ENCODE peak calls at places on chromosomes 16 and 17, in ten cellular contexts. K, Z, C, N, P, Y, B, X, V and A are unnamed samples.

GRCh38 chr16:81201267-81201666 is 37.2 kb upstream of the BCO1 start:
- DNase-seq in K (no peak), Z (no peak), C (no peak), N (no peak), P (no peak), Y (no peak), B (no peak), X (no peak), V (peak; percentile 18), A (no peak)

GRCh38 chr16:81997738-81998137 is 13.5 kb downstream of the SDR42E1 start:
- DNase-seq in K (peak; percentile 45), Z (no peak), C (no peak), N (no peak), P (no peak), Y (peak; percentile 92), B (peak; percentile 69), X (peak; percentile 11), V (peak; percentile 76), A (no peak)

GRCh38 chr16:17037499-17037898 is 433.3 kb downstream of the XYLT1 start:
- DNase-seq in K (no peak), Z (no peak), C (no peak), N (no peak), P (no peak), Y (no peak), B (no peak), X (no peak), V (no peak), A (no peak)

GRCh38 chr16:65697061-65697460 is 575.2 kb upstream of the CDH11 start:
- DNase-seq in K (no peak), Z (no peak), C (no peak), N (no peak), P (no peak), Y (no peak), B (no peak), X (no peak), V (no peak), A (no peak)

GRCh38 chr17:214881-215331 is 33.5 kb upstream of the DOC2B start:
- DNase-seq in K (no peak), Z (no peak), C (peak; percentile 11), N (no peak), P (no peak), Y (no peak), B (no peak), X (no peak), V (no peak), A (no peak)

GRCh38 chr17:29892201-29892600 is 37.8 kb downstream of the SSH2 start:
- DNase-seq in K (no peak), Z (no peak), C (no peak), N (no peak), P (no peak), Y (no peak), B (no peak), X (no peak), V (no peak), A (no peak)

GRCh38 chr17:37239690-37240344 is 136.0 kb upstream of the C17orf78 start:
- DNase-seq in K (no peak), Z (no peak), C (no peak), N (no peak), P (no peak), Y (peak; percentile 54), B (no peak), X (no peak), V (peak; percentile 15), A (no peak)

GRCh38 chr16:5621826-5622225 is 524.2 kb upstream of the EEF2KMT start:
- DNase-seq in K (no peak), Z (no peak), C (no peak), N (no peak), P (no peak), Y (no peak), B (no peak), X (no peak), V (no peak), A (no peak)

GRCh38 chr17:82400830-82401229 is 17.3 kb upstream of the HEXD start:
- DNase-seq in K (no peak), Z (peak; percentile 11), C (no peak), N (no peak), P (peak; percentile 73), Y (peak; percentile 55), B (no peak), X (no peak), V (no peak), A (no peak)

GRCh38 chr16:1539720-1540555 is 6.5 kb downstream of the TMEM204 start:
- DNase-seq in K (no peak), Z (no peak), C (no peak), N (no peak), P (no peak), Y (no peak), B (no peak), X (no peak), V (no peak), A (no peak)

GRCh38 chr16:66240088-66240487 is 126.4 kb upstream of the CDH5 start:
- DNase-seq in K (no peak), Z (no peak), C (no peak), N (no peak), P (no peak), Y (no peak), B (no peak), X (no peak), V (no peak), A (no peak)

GRCh38 chr17:64022631-64023063 is 2.2 kb upstream of the ICAM2 start:
- DNase-seq in K (no peak), Z (no peak), C (peak; percentile 45), N (no peak), P (no peak), Y (no peak), B (no peak), X (no peak), V (no peak), A (peak; percentile 37)

GRCh38 chr16:11396241-11397048 is 51.2 kb downstream of the RMI2 start:
- DNase-seq in K (peak; percentile 76), Z (peak; percentile 46), C (peak; percentile 78), N (no peak), P (peak; percentile 55), Y (peak; percentile 59), B (peak; percentile 39), X (peak; percentile 27), V (peak; percentile 59), A (no peak)

GRCh38 chr17:39062846-39063680 is 88.4 kb downstream of the PLXDC1 start:
- DNase-seq in K (no peak), Z (no peak), C (no peak), N (no peak), P (no peak), Y (peak; percentile 71), B (peak; percentile 66), X (no peak), V (peak; percentile 39), A (no peak)

GRCh38 chr17:80511222-80512180 is 33.1 kb upstream of the RPTOR start:
- DNase-seq in K (no peak), Z (no peak), C (no peak), N (no peak), P (no peak), Y (no peak), B (no peak), X (no peak), V (no peak), A (no peak)

GRCh38 chr16:67878846-67879245 is 5.8 kb upstream of the NRN1L start:
- DNase-seq in K (no peak), Z (no peak), C (no peak), N (no peak), P (no peak), Y (no peak), B (no peak), X (no peak), V (no peak), A (no peak)

GRCh38 chr16:86609115-86609514 is 30.8 kb downstream of the FOXL1 start:
- DNase-seq in K (no peak), Z (no peak), C (no peak), N (no peak), P (no peak), Y (peak; percentile 98), B (no peak), X (peak; percentile 86), V (peak; percentile 96), A (no peak)

GRCh38 chr17:75685508-75685907 is 18.4 kb downstream of the SAP30BP start:
- DNase-seq in K (no peak), Z (no peak), C (no peak), N (no peak), P (no peak), Y (peak; percentile 67), B (peak; percentile 64), X (no peak), V (no peak), A (no peak)

GRCh38 chr16:65538945-65539344 is 417.1 kb upstream of the CDH11 start:
- DNase-seq in K (no peak), Z (no peak), C (no peak), N (no peak), P (no peak), Y (peak; percentile 72), B (no peak), X (no peak), V (peak; percentile 55), A (no peak)

GRCh38 chr16:57479422-57480126 is 6.7 kb downstream of the DOK4 start:
- DNase-seq in K (no peak), Z (no peak), C (no peak), N (no peak), P (no peak), Y (peak; percentile 54), B (peak; percentile 35), X (no peak), V (peak; percentile 40), A (no peak)
- TF ChIP-seq CTCF in K (no peak), Z (no peak), C (no peak), N (no peak), P (no peak), Y (no peak), B (no peak), X (no peak), V (no peak), A (no peak)

GRCh38 chr17:57043276-57043675 is 41.8 kb upstream of the AKAP1 start:
- DNase-seq in K (no peak), Z (no peak), C (peak; percentile 50), N (no peak), P (no peak), Y (no peak), B (no peak), X (no peak), V (no peak), A (no peak)
- TF ChIP-seq CTCF in K (no peak), Z (no peak), C (no peak), N (no peak), P (no peak), Y (no peak), B (no peak), X (no peak), V (no peak), A (no peak)

DNA sequence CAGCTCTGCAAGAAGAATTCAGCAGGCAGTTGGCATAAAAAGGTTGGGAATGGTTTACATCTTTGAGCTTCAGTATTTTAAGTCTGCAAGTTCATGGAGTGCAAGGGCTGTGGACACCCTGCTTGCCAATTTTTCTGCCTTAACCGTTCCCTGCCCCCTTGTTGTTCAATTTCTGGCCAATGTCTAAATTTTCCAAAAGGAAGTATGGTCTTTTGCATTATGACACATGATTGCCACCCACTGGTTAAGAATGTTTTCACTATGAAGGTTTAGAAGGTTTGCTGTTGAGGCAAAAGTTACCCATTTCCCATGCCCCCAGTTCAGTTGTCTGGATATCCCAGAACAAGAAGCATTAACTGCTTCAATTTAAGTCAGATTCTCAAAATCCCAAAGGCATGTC is 441.9 kb downstream of the CDH13 start:
- DNase-seq in K (no peak), Z (no peak), C (no peak), N (no peak), P (no peak), Y (peak; percentile 50), B (no peak), X (no peak), V (no peak), A (no peak)
- TF ChIP-seq CTCF in K (no peak), Z (no peak), C (no peak), N (no peak), P (no peak), Y (peak; percentile 47), B (peak; percentile 23), X (peak; percentile 45), V (peak; percentile 27), A (no peak)

GRCh38 chr17:70604854-70605253 is 435.5 kb downstream of the KCNJ2 start:
- DNase-seq in K (no peak), Z (no peak), C (no peak), N (no peak), P (no peak), Y (no peak), B (no peak), X (no peak), V (no peak), A (no peak)
- TF ChIP-seq CTCF in K (no peak), Z (no peak), C (no peak), N (no peak), P (no peak), Y (no peak), B (no peak), X (peak; percentile 8), V (no peak), A (no peak)